ENCODE peak calls at places on chromosomes 1 and 21, in eight cellular contexts. I is mammary epithelial cell; D is astrocyte of the spinal cord; W is CD8-positive, alpha-beta T cell; S is OCI-LY7; J is lower lobe of right lung; P is psoas muscle; O is heart right ventricle. H is an unnamed sample.
A peak's percentile ranks its signal among the peaks of the same experiment; 100 is the strongest.

GRCh38 chr1:248730507-248731335 is 24.8 kb downstream of the LYPD8 start:
- DNase-seq in I (no peak), D (no peak), W (no peak), S (no peak), J (no peak), P (no peak), O (no peak), H (no peak)

GRCh38 chr1:53278294-53278693 is 40.0 kb upstream of the MAGOH start:
- DNase-seq in I (peak; percentile 12), D (no peak), W (peak; percentile 51), S (peak; percentile 57), J (peak; percentile 70), P (peak; percentile 42), O (peak; percentile 58), H (peak; percentile 39)

GRCh38 chr1:22114083-22115012 is 28.5 kb downstream of the WNT4 start:
- DNase-seq in I (no peak), D (peak; percentile 90), W (no peak), S (no peak), J (no peak), P (no peak), O (peak; percentile 39), H (no peak)

GRCh38 chr1:905071-905749 is 18.5 kb upstream of the SAMD11 start:
- DNase-seq in I (no peak), D (no peak), W (no peak), S (peak; percentile 50), J (peak; percentile 63), P (peak; percentile 61), O (peak; percentile 72), H (peak; percentile 80)

GRCh38 chr1:31216016-31216415 is 23.7 kb downstream of the NKAIN1 start:
- DNase-seq in I (peak; percentile 7), D (no peak), W (no peak), S (no peak), J (no peak), P (peak; percentile 44), O (peak; percentile 67), H (no peak)

GRCh38 chr1:43836267-43836951 is 97.2 kb upstream of the ARTN start:
- DNase-seq in I (peak; percentile 84), D (peak; percentile 33), W (peak; percentile 52), S (peak; percentile 94), J (peak; percentile 74), P (peak; percentile 33), O (peak; percentile 61), H (peak; percentile 57)

GRCh38 chr1:31830065-31830464 is 14.2 kb upstream of the SPOCD1 start:
- DNase-seq in I (no peak), D (no peak), W (no peak), S (no peak), J (no peak), P (no peak), O (no peak), H (no peak)

GRCh38 chr1:172477216-172477615 is 33.3 kb upstream of the PIGC start:
- DNase-seq in I (no peak), D (no peak), W (no peak), S (no peak), J (no peak), P (no peak), O (no peak), H (no peak)

GRCh38 chr21:25535811-25536210 is 71.5 kb downstream of the MRPL39 start:
- DNase-seq in I (no peak), D (no peak), W (no peak), S (no peak), J (no peak), P (no peak), O (no peak), H (no peak)

GRCh38 chr1:217620814-217621213 is 10.1 kb downstream of the GPATCH2 start:
- DNase-seq in I (no peak), D (no peak), W (no peak), S (no peak), J (no peak), P (no peak), O (no peak), H (peak; percentile 80)

GRCh38 chr21:32329331-32329730 is 30.7 kb downstream of the MRAP start:
- DNase-seq in I (no peak), D (peak; percentile 46), W (no peak), S (no peak), J (no peak), P (peak; percentile 30), O (no peak), H (no peak)

GRCh38 chr1:81032973-81033425 is 767.7 kb upstream of the ADGRL2 start:
- DNase-seq in I (no peak), D (no peak), W (no peak), S (no peak), J (no peak), P (no peak), O (no peak), H (no peak)

GRCh38 chr21:44083631-44084291 is 23.4 kb upstream of the PWP2 start:
- DNase-seq in I (no peak), D (no peak), W (peak; percentile 46), S (no peak), J (no peak), P (no peak), O (no peak), H (no peak)

GRCh38 chr1:227896710-227897655 is 50.7 kb downstream of the WNT9A start:
- DNase-seq in I (no peak), D (no peak), W (no peak), S (no peak), J (peak; percentile 24), P (peak; percentile 8), O (no peak), H (no peak)

GRCh38 chr1:6260961-6261614 is at the start of gene GPR153:
- DNase-seq in I (peak; percentile 54), D (peak; percentile 25), W (no peak), S (no peak), J (no peak), P (peak; percentile 65), O (peak; percentile 63), H (peak; percentile 46)

GRCh38 chr1:226447932-226448670 is 40.2 kb upstream of the PARP1 start:
- DNase-seq in I (peak; percentile 62), D (peak; percentile 20), W (no peak), S (no peak), J (no peak), P (no peak), O (no peak), H (no peak)

GRCh38 chr1:66676616-66677298 is 75.5 kb upstream of the DYNLT5 start:
- DNase-seq in I (peak; percentile 16), D (peak; percentile 91), W (no peak), S (no peak), J (no peak), P (no peak), O (no peak), H (peak; percentile 43)

GRCh38 chr21:16211339-16212303 is 481.8 kb downstream of the USP25 start:
- DNase-seq in I (peak; percentile 23), D (peak; percentile 37), W (no peak), S (no peak), J (no peak), P (no peak), O (no peak), H (no peak)

GRCh38 chr1:3494321-3495308 is 40.1 kb downstream of the ARHGEF16 start:
- DNase-seq in I (no peak), D (no peak), W (no peak), S (no peak), J (no peak), P (no peak), O (no peak), H (no peak)

DNA sequence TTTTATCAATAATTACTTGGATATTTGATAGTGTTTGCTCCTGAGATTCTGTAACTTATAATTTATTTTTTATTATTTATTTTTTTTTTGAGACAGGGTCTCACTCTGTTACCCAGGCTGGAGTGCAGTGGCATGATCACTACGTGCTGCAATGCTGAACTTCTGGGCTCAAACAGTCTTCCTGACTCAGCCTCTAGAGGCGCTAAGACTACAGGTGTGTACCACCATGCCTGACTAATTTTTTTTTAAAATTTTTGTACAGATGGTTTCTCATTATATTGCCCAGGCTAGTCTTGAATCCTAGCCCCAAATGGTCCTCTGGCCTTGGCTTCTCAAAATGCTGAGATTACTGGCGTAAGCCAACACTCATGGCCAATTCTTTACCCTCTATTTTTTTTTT is 845.5 kb upstream of the ADGRL4 start:
- DNase-seq in I (no peak), D (no peak), W (no peak), S (peak; percentile 48), J (no peak), P (no peak), O (no peak), H (peak; percentile 9)
- TF ChIP-seq CTCF in I (no peak), D (peak; percentile 15), W (no peak), S (peak; percentile 77), J (no peak), P (no peak), O (no peak), H (peak; percentile 29)

GRCh38 chr1:224565611-224566406 is 50.3 kb upstream of the CNIH3 start:
- DNase-seq in I (no peak), D (peak; percentile 72), W (no peak), S (no peak), J (no peak), P (no peak), O (no peak), H (no peak)
- H3K4me3 ChIP-seq in I (no peak overlapping the region), D (no peak overlapping the region), W (no peak overlapping the region), S (no peak overlapping the region), J (no peak overlapping the region), P (no peak overlapping the region), O (no peak overlapping the region), H (no peak overlapping the region)

GRCh38 chr1:154335351-154335714 is 10.0 kb downstream of the ATP8B2 start:
- DNase-seq in I (no peak), D (no peak), W (no peak), S (no peak), J (no peak), P (no peak), O (no peak), H (no peak)
- TF ChIP-seq CTCF in I (no peak), D (no peak), W (peak; percentile 47), S (peak; percentile 61), J (peak; percentile 28), P (no peak), O (no peak), H (no peak)

GRCh38 chr1:71655604-71656003 is 574.8 kb upstream of the ZRANB2 start:
- DNase-seq in I (no peak), D (no peak), W (no peak), S (no peak), J (no peak), P (no peak), O (no peak), H (no peak)

GRCh38 chr1:71656902-71657301 is 576.1 kb upstream of the ZRANB2 start:
- DNase-seq in I (no peak), D (peak; percentile 43), W (no peak), S (no peak), J (no peak), P (no peak), O (no peak), H (no peak)

GRCh38 chr1:71660417-71660816 is 579.6 kb upstream of the ZRANB2 start:
- DNase-seq in I (peak; percentile 38), D (peak; percentile 68), W (no peak), S (no peak), J (no peak), P (no peak), O (no peak), H (no peak)

GRCh38 chr1:71653952-71654351 is 573.1 kb upstream of the ZRANB2 start:
- DNase-seq in I (no peak), D (no peak), W (no peak), S (no peak), J (no peak), P (no peak), O (no peak), H (no peak)

DNA sequence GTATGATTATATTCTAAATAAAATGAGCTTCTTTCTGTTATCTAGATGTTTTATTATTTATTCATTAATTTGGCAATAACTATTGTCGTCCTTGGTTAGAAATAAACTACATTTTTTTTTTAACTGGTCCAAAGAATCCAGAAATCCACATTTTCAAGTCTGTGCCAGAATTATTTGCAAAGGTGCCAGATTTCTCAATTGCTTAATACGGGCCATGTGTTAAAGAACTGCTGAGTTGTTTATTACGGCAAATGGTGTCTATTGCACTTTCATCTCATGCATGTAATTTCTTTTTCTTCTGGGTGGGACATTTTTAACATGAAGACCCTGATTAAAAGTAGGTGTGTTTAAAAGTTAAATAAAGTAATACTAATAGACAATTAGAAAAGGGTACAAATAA is 577.5 kb upstream of the ZRANB2 start:
- DNase-seq in I (no peak), D (no peak), W (no peak), S (no peak), J (no peak), P (no peak), O (no peak), H (no peak)
- H3K4me3 ChIP-seq in I (no peak overlapping the region), D (no peak overlapping the region), W (no peak overlapping the region), S (no peak overlapping the region), J (no peak overlapping the region), P (no peak overlapping the region), O (no peak overlapping the region), H (no peak overlapping the region)

H was measured in GM12865.